ENCODE peak calls at places on chromosomes 1 and 21, in eight cellular contexts. D, P, U, G, S, M, O and W are unnamed samples.

GRCh38 chr1:36222481-36223372 is 1.5 kb upstream of the THRAP3 start:
- DNase-seq in D (no peak), P (no peak), U (no peak), G (no peak), S (no peak), M (no peak), O (no peak), W (no peak)

GRCh38 chr1:74699331-74699730 is 25.7 kb upstream of the ERICH3 start:
- DNase-seq in D (no peak), P (no peak), U (no peak), G (no peak), S (no peak), M (no peak), O (no peak), W (no peak)

GRCh38 chr21:41760411-41760810 is 6.4 kb downstream of the RIPK4 start:
- DNase-seq in D (no peak), P (no peak), U (no peak), G (no peak), S (no peak), M (no peak), O (no peak), W (no peak)

GRCh38 chr1:170360601-170361000 is 171.4 kb upstream of the GORAB start:
- DNase-seq in D (no peak), P (no peak), U (no peak), G (no peak), S (no peak), M (no peak), O (no peak), W (no peak)

GRCh38 chr21:39696620-39697019 is 48.4 kb upstream of the IGSF5 start:
- DNase-seq in D (no peak), P (peak), U (no peak), G (no peak), S (no peak), M (no peak), O (peak), W (no peak)

GRCh38 chr1:244778356-244778755 is 57.1 kb upstream of the COX20 start:
- DNase-seq in D (no peak), P (peak), U (peak), G (peak), S (peak), M (peak), O (no peak), W (peak)

GRCh38 chr1:93702102-93702827 is 20.6 kb upstream of the BCAR3 start:
- DNase-seq in D (no peak), P (no peak), U (peak), G (peak), S (peak), M (no peak), O (no peak), W (no peak)

GRCh38 chr1:94709891-94710581 is 110.1 kb upstream of the SLC44A3 start:
- DNase-seq in D (no peak), P (peak), U (peak), G (no peak), S (peak), M (no peak), O (no peak), W (no peak)

GRCh38 chr21:28714795-28715464 is 277.7 kb downstream of the LTN1 start:
- DNase-seq in D (no peak), P (peak), U (peak), G (peak), S (no peak), M (peak), O (no peak), W (peak)

GRCh38 chr1:44333373-44333772 is 21.7 kb downstream of the ERI3 start:
- DNase-seq in D (no peak), P (no peak), U (no peak), G (no peak), S (no peak), M (no peak), O (no peak), W (no peak)

GRCh38 chr1:67802565-67802964 is 30.7 kb downstream of the GNG12 start:
- DNase-seq in D (no peak), P (no peak), U (no peak), G (no peak), S (no peak), M (no peak), O (no peak), W (no peak)

GRCh38 chr1:230292739-230293720 is 133.1 kb downstream of the PGBD5 start:
- DNase-seq in D (no peak), P (no peak), U (no peak), G (no peak), S (peak), M (no peak), O (no peak), W (no peak)

GRCh38 chr1:8584316-8584715 is 233.1 kb downstream of the RERE start:
- DNase-seq in D (no peak), P (no peak), U (no peak), G (no peak), S (no peak), M (no peak), O (no peak), W (no peak)

GRCh38 chr1:168348146-168348709 is 67.6 kb downstream of the TBX19 start:
- DNase-seq in D (no peak), P (peak), U (no peak), G (no peak), S (no peak), M (no peak), O (no peak), W (no peak)

GRCh38 chr21:14591882-14592281 is 45.8 kb upstream of the SAMSN1 start:
- DNase-seq in D (no peak), P (peak), U (peak), G (peak), S (no peak), M (no peak), O (no peak), W (peak)

GRCh38 chr1:203450541-203451149 is 25.0 kb upstream of the PRELP start:
- DNase-seq in D (no peak), P (no peak), U (no peak), G (no peak), S (no peak), M (no peak), O (no peak), W (no peak)

GRCh38 chr1:15214507-15214906 is 32.5 kb upstream of the FHAD1 start:
- DNase-seq in D (no peak), P (peak), U (peak), G (peak), S (no peak), M (peak), O (no peak), W (peak)

GRCh38 chr1:23122023-23122738 is 46.5 kb downstream of the LUZP1 start:
- DNase-seq in D (no peak), P (peak), U (peak), G (peak), S (peak), M (no peak), O (peak), W (peak)
- H3K4me3 ChIP-seq in D (no peak), P (no peak), U (no peak), G (no peak), S (peak), M (no peak), O (no peak), W (no peak)

DNA sequence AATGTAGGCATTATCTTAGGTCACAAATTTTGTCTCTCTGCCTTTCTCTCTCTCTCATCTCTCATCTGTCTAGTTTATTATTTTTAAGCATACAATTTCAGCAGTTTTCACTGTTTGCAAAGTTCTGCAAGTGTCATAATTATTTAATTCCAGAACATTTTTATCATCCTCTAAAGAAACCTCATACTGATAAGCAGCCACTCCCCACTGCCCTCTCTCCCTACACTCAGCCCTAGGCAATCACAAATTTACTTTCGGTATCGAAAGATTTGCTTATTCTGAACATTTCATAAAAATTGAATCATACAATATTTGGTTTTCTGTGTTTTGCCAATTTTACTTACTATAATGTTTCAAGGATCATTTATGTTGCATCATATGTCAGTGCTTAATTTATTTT is 16.6 kb downstream of the OR6Y1 start:
- DNase-seq in D (no peak), P (no peak), U (no peak), G (no peak), S (no peak), M (no peak), O (no peak), W (no peak)
- H3K4me3 ChIP-seq in D (no peak), P (no peak), U (no peak), G (no peak), S (no peak), M (no peak), O (no peak), W (peak)

GRCh38 chr1:99945174-99945573 is 24.6 kb upstream of the SLC35A3 start:
- DNase-seq in D (no peak), P (no peak), U (no peak), G (no peak), S (no peak), M (no peak), O (no peak), W (no peak)
- H3K4me3 ChIP-seq in D (no peak), P (no peak), U (no peak), G (no peak), S (no peak), M (no peak), O (no peak), W (no peak)

DNA sequence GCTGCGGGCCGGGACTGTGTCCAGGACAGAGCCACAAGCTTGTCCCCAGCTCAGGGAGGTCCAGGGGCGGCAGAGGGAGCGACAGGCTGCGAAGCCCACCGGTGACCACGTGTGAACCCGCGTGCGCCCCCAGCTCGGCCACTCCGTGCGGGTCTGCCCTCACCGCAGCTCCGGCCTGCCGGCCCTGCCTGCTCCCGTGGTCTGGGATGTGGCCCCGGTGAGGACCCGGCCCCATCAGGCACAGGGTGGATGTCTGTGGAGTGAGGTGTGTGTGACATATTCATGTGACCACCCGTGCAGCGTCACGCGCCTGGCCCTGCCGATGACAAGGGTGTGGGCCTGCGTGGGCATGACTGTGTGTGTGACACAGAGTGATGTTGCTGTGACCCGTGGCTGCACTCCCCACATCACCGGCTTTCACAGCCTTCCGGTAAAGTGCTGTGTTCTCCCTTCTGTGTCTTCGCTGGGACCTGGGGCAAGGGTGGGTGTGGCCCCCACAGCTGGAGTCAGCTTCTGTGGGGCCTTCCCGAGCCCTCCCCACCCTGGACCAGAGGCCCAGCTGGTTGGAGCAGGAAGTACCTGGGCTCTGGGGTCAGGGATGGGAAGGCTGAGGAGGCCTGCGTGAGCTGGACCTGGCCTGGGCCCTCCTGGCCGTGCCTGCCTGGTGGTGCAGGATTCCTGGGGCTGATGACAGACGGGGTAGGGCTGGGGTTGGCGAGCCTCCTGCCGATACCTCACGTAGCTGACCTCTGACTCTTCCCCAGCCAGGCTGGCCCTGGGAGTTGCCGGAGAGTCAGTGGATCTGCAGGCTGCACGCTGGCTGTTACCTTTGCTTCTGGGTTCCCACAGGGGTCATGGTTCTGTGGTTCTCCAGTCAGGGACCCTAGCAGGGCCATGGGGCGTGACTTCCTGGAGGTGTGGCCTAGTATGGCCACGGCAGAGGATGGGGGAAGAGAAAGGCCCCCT is 4.1 kb downstream of the RNF223 start:
- DNase-seq in D (peak), P (no peak), U (peak), G (no peak), S (peak), M (no peak), O (no peak), W (no peak)
- H3K4me3 ChIP-seq in D (no peak), P (no peak), U (no peak), G (no peak), S (no peak), M (no peak), O (peak), W (no peak)

GRCh38 chr1:185483217-185483616 is 166.2 kb upstream of the IVNS1ABP start:
- DNase-seq in D (no peak), P (no peak), U (no peak), G (no peak), S (no peak), M (no peak), O (no peak), W (no peak)
- H3K4me3 ChIP-seq in D (no peak), P (no peak), U (no peak), G (no peak), S (no peak), M (no peak), O (no peak), W (no peak)

GRCh38 chr1:197269053-197269452 is 1.0 kb downstream of the CRB1 start:
- DNase-seq in D (no peak), P (no peak), U (no peak), G (no peak), S (no peak), M (no peak), O (no peak), W (no peak)

GRCh38 chr1:197265168-197265567 is 2.9 kb upstream of the CRB1 start:
- DNase-seq in D (no peak), P (no peak), U (no peak), G (no peak), S (no peak), M (no peak), O (no peak), W (no peak)

GRCh38 chr1:197272791-197273190 is 4.7 kb downstream of the CRB1 start:
- DNase-seq in D (no peak), P (no peak), U (peak), G (no peak), S (peak), M (no peak), O (no peak), W (peak)

DNA sequence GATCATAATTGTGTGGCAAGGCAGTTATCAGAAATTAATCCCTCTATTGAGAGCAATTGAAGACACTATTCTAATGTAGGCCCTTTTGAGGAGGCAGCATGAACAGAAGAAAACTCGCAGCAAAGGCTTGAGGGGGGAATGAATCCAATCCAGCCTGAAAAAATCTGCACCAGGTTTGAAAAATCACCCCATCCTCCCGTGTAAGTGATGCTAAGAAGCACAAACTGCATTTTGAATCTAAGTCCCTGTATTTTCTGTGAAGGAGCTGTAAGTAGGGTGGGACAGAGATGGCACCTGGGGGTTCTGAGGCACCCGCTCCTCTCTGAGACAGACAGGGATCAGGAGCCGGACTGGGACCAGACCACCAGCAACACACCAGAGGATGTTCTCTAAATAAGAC is at the start of gene CRB1:
- DNase-seq in D (no peak), P (no peak), U (peak), G (peak), S (no peak), M (no peak), O (no peak), W (no peak)
- H3K4me3 ChIP-seq in D (no peak), P (no peak), U (no peak), G (no peak), S (no peak), M (no peak), O (no peak), W (no peak)

GRCh38 chr21:7953058-7953457 is 2568.3 kb upstream of the TPTE start:
- DNase-seq in D (no peak), P (no peak), U (no peak), G (no peak), S (no peak), M (no peak), O (no peak), W (no peak)
- H3K4me3 ChIP-seq in D (no peak), P (no peak), U (no peak), G (no peak), S (no peak), M (no peak), O (no peak), W (no peak)